ENCODE peak calls at places on chromosomes 16 and 17, in eight cellular contexts. I is mesothelial cell of epicardium; C is activated T-cell treated with anti-CD3 and anti-CD28 coated beads, Interleukin-2, amount 50 U/mL, for 48 hours; B is H7; Q is tibial artery; Z is HCT116; D is right atrium auricular region; K is adipocyte. V is an unnamed sample.

GRCh38 chr17:55005520-55005919 is 37.0 kb downstream of the STXBP4 start:
- DNase-seq in I (no peak), C (no peak), B (peak), Q (no peak), Z (peak), D (no peak), K (no peak), V (no peak)

GRCh38 chr16:1082952-1083675 is 10.6 kb downstream of the SSTR5 start:
- DNase-seq in I (no peak), C (no peak), B (peak), Q (no peak), Z (no peak), D (no peak), K (no peak), V (no peak)

GRCh38 chr16:4358831-4359561 is 7.9 kb upstream of the PAM16 start:
- DNase-seq in I (peak), C (peak), B (peak), Q (no peak), Z (no peak), D (no peak), K (peak), V (peak)

GRCh38 chr17:72995008-72995656 is 97.4 kb downstream of the SLC39A11 start:
- DNase-seq in I (no peak), C (no peak), B (no peak), Q (no peak), Z (no peak), D (no peak), K (no peak), V (no peak)

GRCh38 chr17:81309140-81309858 is 14.2 kb upstream of the SLC38A10 start:
- DNase-seq in I (no peak), C (peak), B (peak), Q (peak), Z (peak), D (peak), K (peak), V (peak)

GRCh38 chr16:30953511-30954124 is 3.9 kb upstream of the SETD1A start:
- DNase-seq in I (no peak), C (peak), B (peak), Q (no peak), Z (peak), D (no peak), K (peak), V (peak)

GRCh38 chr17:78174332-78174869 is 6.0 kb downstream of the SYNGR2 start:
- DNase-seq in I (no peak), C (no peak), B (peak), Q (peak), Z (no peak), D (peak), K (no peak), V (peak)

GRCh38 chr16:3514621-3515020 is 13.8 kb downstream of the CLUAP1 start:
- DNase-seq in I (no peak), C (no peak), B (no peak), Q (no peak), Z (no peak), D (no peak), K (no peak), V (no peak)

GRCh38 chr16:20409398-20410152 is at the start of gene ACSM5:
- DNase-seq in I (no peak), C (no peak), B (peak), Q (peak), Z (no peak), D (peak), K (no peak), V (peak)

V was measured in ovary.